ENCODE peak calls at places on chromosome 10, in seven cellular contexts. O, C, K, E, X, P and H are unnamed samples.
A peak's percentile ranks its signal among the peaks of the same experiment; 100 is the strongest.

GRCh38 chr10:113921571-113922370 is 67.3 kb downstream of the NHLRC2 start:
- DNase-seq in C (no peak), E (no peak), O (no peak), K (no peak), P (no peak), X (no peak), H (no peak)

GRCh38 chr10:66837990-66838389 is 87.8 kb upstream of the LRRTM3 start:
- DNase-seq in C (no peak), O (no peak), E (no peak), X (no peak), P (no peak), K (peak; percentile 46), H (no peak)

GRCh38 chr10:55630491-55631056 is 730.5 kb downstream of the ZWINT start:
- DNase-seq in C (no peak), E (peak; percentile 75), X (no peak), O (no peak), P (no peak), K (no peak), H (peak; percentile 31)

GRCh38 chr10:63887026-63887589 is 365.9 kb downstream of the REEP3 start:
- DNase-seq in E (peak; percentile 91), K (no peak), C (no peak), O (no peak), P (peak; percentile 3), X (no peak), H (peak; percentile 89)

GRCh38 chr10:73156054-73156453 is 11.8 kb downstream of the ECD start:
- DNase-seq in E (no peak), X (no peak), K (no peak), P (no peak), C (no peak), O (no peak), H (no peak)

GRCh38 chr10:98423691-98424120 is 8.7 kb upstream of the PYROXD2 start:
- DNase-seq in K (no peak), P (no peak), C (no peak), O (peak; percentile 32), X (no peak), E (peak; percentile 91), H (peak; percentile 87)

GRCh38 chr10:35564276-35564982 is 40.7 kb upstream of the GJD4 start:
- DNase-seq in P (no peak), C (no peak), O (no peak), X (no peak), K (peak; percentile 69), E (no peak), H (no peak)

GRCh38 chr10:66752714-66753113 is 173.1 kb upstream of the LRRTM3 start:
- DNase-seq in C (no peak), K (peak; percentile 1), X (no peak), P (no peak), O (no peak), E (no peak), H (no peak)

GRCh38 chr10:88540355-88540754 is 42.8 kb downstream of the RNLS start:
- DNase-seq in E (no peak), X (no peak), C (no peak), P (no peak), K (peak; percentile 58), O (no peak), H (no peak)

GRCh38 chr10:3264178-3264867 is 91.7 kb upstream of the PITRM1 start:
- DNase-seq in P (no peak), E (no peak), O (no peak), C (no peak), X (no peak), K (no peak), H (peak; percentile 28)

GRCh38 chr10:3763035-3763456 is 22.0 kb downstream of the KLF6 start:
- DNase-seq in E (peak; percentile 40), P (no peak), C (no peak), O (no peak), K (peak; percentile 26), X (no peak), H (no peak)

GRCh38 chr10:7700577-7701125 is 2.5 kb upstream of the ITIH2 start:
- DNase-seq in K (no peak), X (no peak), O (no peak), E (no peak), P (no peak), C (no peak), H (no peak)

GRCh38 chr10:88941026-88941425 is 11.5 kb downstream of the ACTA2 start:
- DNase-seq in X (no peak), C (no peak), O (no peak), P (no peak), E (no peak), K (no peak), H (no peak)

GRCh38 chr10:24214762-24215161 is 5.8 kb downstream of the KIAA1217 start:
- DNase-seq in X (no peak), C (no peak), K (no peak), O (no peak), P (no peak), E (peak; percentile 74), H (peak; percentile 45)

GRCh38 chr10:51956822-51957221 is 257.4 kb upstream of the CSTF2T start:
- DNase-seq in O (no peak), K (no peak), X (no peak), P (no peak), C (no peak), E (no peak), H (no peak)

GRCh38 chr10:63763744-63764143 is 242.5 kb downstream of the REEP3 start:
- DNase-seq in E (no peak), K (no peak), P (no peak), X (no peak), O (no peak), C (no peak), H (no peak)

GRCh38 chr10:75029874-75030273 is 81.6 kb upstream of the SAMD8 start:
- DNase-seq in K (no peak), C (peak; percentile 74), E (no peak), X (no peak), O (no peak), P (no peak), H (no peak)

GRCh38 chr10:110530131-110530831 is 32.6 kb downstream of the DUSP5 start:
- DNase-seq in X (no peak), P (no peak), C (no peak), E (peak; percentile 97), O (no peak), K (peak; percentile 70), H (peak; percentile 86)

GRCh38 chr10:120931423-120931822 is 80.3 kb downstream of the WDR11 start:
- DNase-seq in K (no peak), P (no peak), O (no peak), X (no peak), C (no peak), E (no peak), H (no peak)

GRCh38 chr10:14244801-14245211 is 85.9 kb downstream of the FRMD4A start:
- DNase-seq in E (no peak), K (peak; percentile 13), O (no peak), P (no peak), X (no peak), C (no peak), H (no peak)

GRCh38 chr10:104308439-104308903 is 29.8 kb downstream of the ITPRIP start:
- DNase-seq in C (no peak), X (peak; percentile 39), P (no peak), O (no peak), E (no peak), K (no peak), H (no peak)

GRCh38 chr10:8056891-8057331 is 2.4 kb downstream of the GATA3 start:
- DNase-seq in X (peak; percentile 36), K (no peak), E (peak; percentile 64), O (peak; percentile 66), P (peak; percentile 38), C (no peak), H (no peak)

GRCh38 chr10:80204193-80204714 is 1.1 kb downstream of the ANXA11 start:
- DNase-seq in K (no peak), O (no peak), E (peak; percentile 79), P (no peak), X (no peak), C (no peak), H (peak; percentile 72)

GRCh38 chr10:119815671-119816070 is 57.0 kb downstream of the MCMBP start:
- DNase-seq in E (no peak), O (no peak), K (no peak), C (no peak), P (no peak), X (no peak), H (no peak)

GRCh38 chr10:72315611-72316385 is 38.9 kb downstream of the DNAJB12 start:
- DNase-seq in K (peak; percentile 96), P (no peak), E (no peak), O (no peak), X (no peak), C (peak; percentile 69), H (no peak)

GRCh38 chr10:72818076-72818475 is 75.5 kb upstream of the OIT3 start:
- DNase-seq in C (no peak), E (no peak), X (no peak), K (no peak), P (no peak), O (no peak), H (no peak)

GRCh38 chr10:29849434-29849833 is 210.0 kb downstream of the JCAD start:
- DNase-seq in P (no peak), C (no peak), X (no peak), K (peak; percentile 71), O (no peak), E (no peak), H (no peak)